ENCODE peak calls at places on chromosome 12, in five cellular contexts. E is stomach, W is HCT116, N is vagina, Q is H1. P is an unnamed sample.

GRCh38 chr12:5305425-5305824 is 126.5 kb upstream of the NTF3 start:
- DNase-seq in E (no peak), W (no peak), N (no peak), Q (no peak), P (peak)

GRCh38 chr12:122102331-122102730 is 23.8 kb downstream of the MLXIP start:
- DNase-seq in E (no peak), W (no peak), N (no peak), Q (no peak), P (no peak)

GRCh38 chr12:19177754-19178153 is 48.2 kb downstream of the PLEKHA5 start:
- DNase-seq in E (no peak), W (no peak), N (no peak), Q (no peak), P (no peak)

GRCh38 chr12:20421338-20421890 is 53.1 kb downstream of the PDE3A start:
- DNase-seq in E (no peak), W (no peak), N (no peak), Q (no peak), P (no peak)

GRCh38 chr12:9711664-9712063 is 21.2 kb downstream of the CLECL1 start:
- DNase-seq in E (no peak), W (no peak), N (no peak), Q (no peak), P (no peak)

GRCh38 chr12:71947645-71948105 is 9.0 kb downstream of the TPH2 start:
- DNase-seq in E (no peak), W (no peak), N (no peak), Q (peak), P (no peak)

GRCh38 chr12:2248901-2249381 is 196.2 kb downstream of the CACNA1C start:
- DNase-seq in E (no peak), W (no peak), N (no peak), Q (no peak), P (no peak)

GRCh38 chr12:6089041-6089823 is 35.2 kb downstream of the VWF start:
- DNase-seq in E (no peak), W (peak), N (no peak), Q (no peak), P (peak)

GRCh38 chr12:90004319-90005074 is 295.9 kb upstream of the ATP2B1 start:
- DNase-seq in E (no peak), W (no peak), N (no peak), Q (no peak), P (no peak)

GRCh38 chr12:11545438-11546330 is 103.8 kb upstream of the ETV6 start:
- DNase-seq in E (no peak), W (no peak), N (no peak), Q (no peak), P (no peak)
- TF ChIP-seq POLR2A in E (no peak), W (no peak), N (no peak), Q (no peak), P (no peak)

DNA sequence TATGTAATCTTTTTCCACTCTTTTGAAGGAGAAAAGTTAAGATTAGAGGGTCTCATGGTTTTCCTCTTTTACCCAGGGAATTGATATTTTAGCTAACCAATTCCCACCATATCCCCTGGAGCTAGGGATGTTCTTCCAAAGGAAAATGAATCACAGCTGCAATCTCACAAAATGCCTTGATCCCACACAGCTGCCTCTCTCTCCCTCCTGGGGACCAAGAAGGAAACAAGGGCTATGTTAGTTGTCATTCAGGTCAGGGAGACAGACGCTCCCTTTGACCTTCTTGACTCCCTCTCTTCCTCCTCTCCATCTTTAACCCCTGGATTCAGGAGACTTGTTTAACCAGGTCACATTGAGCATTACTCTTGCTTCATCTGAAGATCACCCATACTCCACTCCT is 9.5 kb downstream of the DCN start:
- DNase-seq in E (no peak), W (no peak), N (no peak), Q (no peak), P (no peak)
- TF ChIP-seq POLR2AphosphoS5 in E (no peak), W (no peak), N (no peak), Q (no peak), P (no peak)

GRCh38 chr12:88141774-88142609 is at the start of the genes CEP290 and TMTC3:
- DNase-seq in E (peak), W (peak), N (peak), Q (peak), P (peak)
- TF ChIP-seq POLR2A in E (no peak), W (peak), N (no peak), Q (peak), P (no peak)

GRCh38 chr12:53048033-53048779 is 1.7 kb upstream of the TNS2 start:
- DNase-seq in E (peak), W (no peak), N (no peak), Q (no peak), P (peak)
- TF ChIP-seq POLR2AphosphoS5 in E (no peak), W (peak), N (peak), Q (no peak), P (no peak)